ENCODE peak calls at places on chromosomes 7 and 10, in six cellular contexts. B is left cardiac atrium, N is endothelial cell, X is MCF 10A, V is ovary, T is T-helper 9 cell. I is an unnamed sample.

GRCh38 chr7:155811560-155811894 is 736 bp downstream of the SHH start:
- DNase-seq in V (no peak), B (no peak), T (no peak), N (no peak), X (no peak), I (no peak)

GRCh38 chr7:122310119-122311021 is 5.8 kb upstream of the FEZF1 start:
- DNase-seq in X (no peak), N (peak; percentile 34), B (no peak), T (no peak), V (no peak), I (no peak)

GRCh38 chr7:159008055-159008405 is 136.6 kb downstream of the VIPR2 start:
- DNase-seq in N (no peak), V (no peak), T (no peak), X (no peak), B (no peak), I (no peak)

GRCh38 chr10:51523440-51523839 is 176.0 kb downstream of the CSTF2T start:
- DNase-seq in X (no peak), B (no peak), V (no peak), N (no peak), T (no peak), I (no peak)

GRCh38 chr10:116702165-116702564 is 40.2 kb downstream of the HSPA12A start:
- DNase-seq in X (no peak), V (no peak), B (no peak), N (no peak), T (no peak), I (no peak)

GRCh38 chr10:28219241-28219640 is 83.6 kb downstream of the MPP7 start:
- DNase-seq in V (no peak), X (no peak), N (no peak), T (no peak), B (no peak), I (no peak)

GRCh38 chr10:102657984-102658724 is 13.9 kb downstream of the TRIM8 start:
- DNase-seq in N (no peak), X (no peak), V (peak; percentile 69), T (no peak), B (no peak), I (no peak)

GRCh38 chr10:49509904-49510303 is 29.0 kb downstream of the ERCC6 start:
- DNase-seq in B (no peak), N (no peak), X (no peak), V (no peak), T (no peak), I (no peak)

GRCh38 chr7:105707381-105707780 is 126.1 kb upstream of the EFCAB10 start:
- DNase-seq in N (no peak), V (no peak), B (no peak), X (no peak), T (no peak), I (no peak)

I was measured in memory B cell.